ENCODE peak calls at places on chromosomes 13 and 19, in nine cellular contexts. H is kidney epithelial cell; J is colonic mucosa; V is cardiac fibroblast; E is HepG2; Q is HFF-Myc; I is stomach; A is fibroblast of mammary gland; X is CD4-positive, alpha-beta T cell. G is an unnamed sample.

GRCh38 chr13:102597029-102598015 is 536 bp downstream of the TPP2 start:
- DNase-seq in H (no peak), J (peak), V (peak), E (no peak), Q (no peak), I (no peak), A (no peak), X (no peak), G (peak)

GRCh38 chr13:42970824-42971669 is 21.0 kb downstream of the EPSTI1 start:
- DNase-seq in H (no peak), J (peak), V (peak), E (peak), Q (peak), I (peak), A (peak), X (peak), G (peak)

GRCh38 chr19:34485831-34486230 is 4.3 kb downstream of the WTIP start:
- DNase-seq in H (no peak), J (no peak), V (no peak), E (no peak), Q (no peak), I (no peak), A (no peak), X (no peak), G (no peak)

GRCh38 chr19:4233282-4233853 is 4.0 kb downstream of the EBI3 start:
- DNase-seq in H (no peak), J (peak), V (peak), E (peak), Q (no peak), I (peak), A (peak), X (peak), G (peak)

GRCh38 chr19:7292950-7293794 is 1.0 kb downstream of the INSR start:
- DNase-seq in H (no peak), J (peak), V (peak), E (peak), Q (no peak), I (peak), A (no peak), X (no peak), G (no peak)

GRCh38 chr19:5050016-5050656 is 81.2 kb downstream of the KDM4B start:
- DNase-seq in H (no peak), J (no peak), V (no peak), E (no peak), Q (no peak), I (no peak), A (no peak), X (no peak), G (no peak)

GRCh38 chr13:21435710-21436151 is 23.4 kb downstream of the ZDHHC20 start:
- DNase-seq in H (peak), J (peak), V (peak), E (peak), Q (peak), I (peak), A (peak), X (no peak), G (peak)

GRCh38 chr19:11324079-11324661 is 15.3 kb downstream of the RAB3D start:
- DNase-seq in H (peak), J (peak), V (peak), E (peak), Q (peak), I (peak), A (peak), X (no peak), G (peak)

GRCh38 chr13:109665781-109666249 is 120.6 kb downstream of the IRS2 start:
- DNase-seq in H (no peak), J (no peak), V (no peak), E (no peak), Q (no peak), I (no peak), A (no peak), X (no peak), G (no peak)

GRCh38 chr19:10718205-10719196 is 622 bp downstream of the DNM2 start:
- DNase-seq in H (no peak), J (no peak), V (peak), E (no peak), Q (no peak), I (peak), A (peak), X (peak), G (no peak)

GRCh38 chr19:49147923-49148682 is 7.1 kb downstream of the HRC start:
- DNase-seq in H (no peak), J (no peak), V (no peak), E (no peak), Q (no peak), I (no peak), A (no peak), X (no peak), G (no peak)

GRCh38 chr19:16111909-16112752 is 442 bp downstream of the RAB8A start:
- DNase-seq in H (no peak), J (no peak), V (no peak), E (no peak), Q (no peak), I (no peak), A (no peak), X (no peak), G (no peak)

GRCh38 chr19:46571495-46571894 is 29.6 kb upstream of the CALM3 start:
- DNase-seq in H (no peak), J (no peak), V (peak), E (peak), Q (no peak), I (no peak), A (peak), X (no peak), G (peak)

GRCh38 chr19:14556662-14557188 is 15.1 kb downstream of the NDUFB7 start:
- DNase-seq in H (no peak), J (peak), V (peak), E (peak), Q (no peak), I (peak), A (peak), X (peak), G (peak)

GRCh38 chr13:94658926-94659649 is 53.3 kb downstream of the SOX21 start:
- DNase-seq in H (no peak), J (no peak), V (no peak), E (no peak), Q (no peak), I (no peak), A (peak), X (no peak), G (no peak)

GRCh38 chr19:35996777-35997176 is 1.8 kb downstream of the SDHAF1 start:
- DNase-seq in H (no peak), J (no peak), V (no peak), E (no peak), Q (no peak), I (no peak), A (no peak), X (no peak), G (no peak)
- TF ChIP-seq CTCF in H (no peak), J (no peak), V (no peak), E (no peak), Q (no peak), I (no peak), A (no peak), X (no peak), G (no peak)

DNA sequence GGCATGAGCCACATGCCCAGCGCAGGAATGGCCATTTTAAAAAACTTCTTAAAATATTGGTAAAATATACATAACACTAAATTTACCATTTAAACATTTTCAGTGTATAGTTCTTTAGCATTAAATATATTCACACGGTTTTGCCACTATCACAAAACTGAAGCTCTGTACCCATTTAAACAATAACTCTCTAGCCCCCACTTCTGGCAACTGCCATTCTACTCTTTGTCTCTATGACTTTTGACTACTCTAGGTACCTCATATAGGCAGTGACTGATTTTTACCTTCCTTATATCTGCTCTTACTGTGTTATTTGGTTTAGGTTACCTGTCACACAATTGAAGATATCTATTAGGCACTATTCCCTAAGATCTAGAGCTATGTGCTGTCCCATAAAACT is 2.3 kb upstream of the KBTBD7 start:
- DNase-seq in H (no peak), J (no peak), V (peak), E (peak), Q (no peak), I (no peak), A (peak), X (no peak), G (no peak)
- TF ChIP-seq CTCF in H (peak), J (no peak), V (peak), E (peak), Q (peak), I (no peak), A (peak), X (peak), G (peak)

GRCh38 chr19:39128511-39129079 is 3.0 kb downstream of the PAK4 start:
- DNase-seq in H (no peak), J (peak), V (no peak), E (no peak), Q (no peak), I (no peak), A (no peak), X (no peak), G (no peak)
- TF ChIP-seq CTCF in H (no peak), J (no peak), V (no peak), E (no peak), Q (no peak), I (no peak), A (no peak), X (no peak), G (peak)

DNA sequence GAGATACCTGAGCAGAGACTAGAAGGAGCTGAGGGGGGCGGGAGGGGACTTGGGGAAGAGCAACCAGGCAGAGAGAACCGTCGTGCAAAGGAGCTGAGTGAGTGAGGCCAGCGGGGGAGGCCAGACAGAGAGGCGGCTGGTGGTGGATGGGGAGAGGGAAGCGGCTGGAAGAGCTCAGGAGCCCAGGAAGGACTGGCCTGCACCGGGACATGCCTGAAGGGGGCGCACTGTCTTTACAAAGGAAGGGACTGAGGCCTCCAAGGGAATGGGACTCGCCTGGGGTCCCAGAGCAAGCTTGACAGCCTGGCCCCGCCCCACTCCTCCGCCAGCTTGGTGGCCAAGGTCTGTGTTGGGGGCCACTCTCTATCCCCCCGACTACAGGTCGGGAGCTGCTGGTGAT is 14.9 kb downstream of the ONECUT3 start:
- DNase-seq in H (no peak), J (no peak), V (peak), E (peak), Q (no peak), I (no peak), A (peak), X (no peak), G (no peak)
- TF ChIP-seq CTCF in H (peak), J (no peak), V (peak), E (peak), Q (peak), I (no peak), A (no peak), X (no peak), G (peak)

GRCh38 chr19:17555929-17556813 is 722 bp downstream of the COLGALT1 start:
- DNase-seq in H (no peak), J (peak), V (peak), E (no peak), Q (no peak), I (peak), A (peak), X (no peak), G (peak)
- TF ChIP-seq CTCF in H (peak), J (no peak), V (no peak), E (peak), Q (no peak), I (no peak), A (no peak), X (no peak), G (peak)

GRCh38 chr13:57716295-57716694 is 84.8 kb downstream of the PCDH17 start:
- DNase-seq in H (peak), J (no peak), V (no peak), E (peak), Q (no peak), I (no peak), A (no peak), X (no peak), G (no peak)
- TF ChIP-seq CTCF in H (peak), J (no peak), V (no peak), E (peak), Q (no peak), I (no peak), A (no peak), X (no peak), G (peak)

DNA sequence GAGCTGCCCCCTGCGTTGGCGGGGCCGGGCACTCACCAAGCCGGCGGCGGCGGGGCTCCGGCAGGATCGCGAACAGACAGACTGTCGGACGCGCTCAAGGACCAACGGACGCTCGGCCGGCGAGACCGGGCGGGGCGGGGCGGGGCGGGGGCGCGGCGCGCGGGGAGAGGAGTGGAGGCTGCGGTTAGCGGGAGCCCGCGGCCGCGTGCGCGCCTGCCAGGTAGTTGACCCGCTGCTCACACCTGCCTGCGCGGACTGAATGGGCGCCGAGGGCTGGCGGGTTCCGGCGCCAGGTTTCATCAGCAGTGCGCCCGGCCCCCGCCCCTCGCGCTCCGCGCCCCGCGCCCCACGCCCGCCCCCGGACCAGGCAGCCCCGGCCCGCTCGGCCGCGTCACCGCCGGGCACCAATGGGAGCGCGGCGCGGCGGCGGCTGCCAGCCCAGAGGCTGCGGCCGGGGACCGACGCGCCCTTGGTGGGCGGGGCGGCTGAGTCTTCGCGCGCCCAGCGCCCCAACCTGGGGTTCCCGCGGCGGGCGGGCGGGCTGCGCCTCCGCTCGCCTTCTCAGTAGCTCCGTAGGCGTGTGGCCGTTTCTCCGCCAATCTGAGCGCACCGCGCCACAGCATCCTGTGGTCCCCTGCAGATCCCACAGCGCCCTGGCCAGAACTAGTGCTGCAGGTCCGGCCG is at the start of gene SLC7A1:
- DNase-seq in H (peak), J (peak), V (peak), E (peak), Q (peak), I (peak), A (peak), X (peak), G (peak)
- TF ChIP-seq CTCF in H (no peak), J (no peak), V (no peak), E (no peak), Q (no peak), I (no peak), A (no peak), X (no peak), G (peak)

GRCh38 chr13:32140109-32140508 is 108.5 kb downstream of the FRY start:
- DNase-seq in H (no peak), J (no peak), V (no peak), E (peak), Q (no peak), I (no peak), A (no peak), X (no peak), G (no peak)

GRCh38 chr13:32136716-32137115 is 105.1 kb downstream of the FRY start:
- DNase-seq in H (no peak), J (no peak), V (no peak), E (no peak), Q (no peak), I (no peak), A (no peak), X (no peak), G (no peak)

GRCh38 chr13:32142115-32142514 is 110.5 kb downstream of the FRY start:
- DNase-seq in H (no peak), J (no peak), V (no peak), E (no peak), Q (no peak), I (no peak), A (no peak), X (no peak), G (no peak)

GRCh38 chr13:32141462-32141861 is 109.9 kb downstream of the FRY start:
- DNase-seq in H (no peak), J (no peak), V (no peak), E (no peak), Q (no peak), I (no peak), A (no peak), X (no peak), G (no peak)

GRCh38 chr13:32139251-32139650 is 107.7 kb downstream of the FRY start:
- DNase-seq in H (no peak), J (no peak), V (no peak), E (peak), Q (no peak), I (no peak), A (no peak), X (no peak), G (no peak)
- TF ChIP-seq CTCF in H (no peak), J (no peak), V (no peak), E (peak), Q (no peak), I (no peak), A (no peak), X (no peak), G (no peak)

GRCh38 chr19:41297628-41298326 is 12.2 kb upstream of the CCDC97 start:
- DNase-seq in H (no peak), J (no peak), V (no peak), E (no peak), Q (no peak), I (peak), A (no peak), X (no peak), G (no peak)
- TF ChIP-seq CTCF in H (no peak), J (no peak), V (no peak), E (no peak), Q (no peak), I (no peak), A (no peak), X (no peak), G (no peak)

DNA sequence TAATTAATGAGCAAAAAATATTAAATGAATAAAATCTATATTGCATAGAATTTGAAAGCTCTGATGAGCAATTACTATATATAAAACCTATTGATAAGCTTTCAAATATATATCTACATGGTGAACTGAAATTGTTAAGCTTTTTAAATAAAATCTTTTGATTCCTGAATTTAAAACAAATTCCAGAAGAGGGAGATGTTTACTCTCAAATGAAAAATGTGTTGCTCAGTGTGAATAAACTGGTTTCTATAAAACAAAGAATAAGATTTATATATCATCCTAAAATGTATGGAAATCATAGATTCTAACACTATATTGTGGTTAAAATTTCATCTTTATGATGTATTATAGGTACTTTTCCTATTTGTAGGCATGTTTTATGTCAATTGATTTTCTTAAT is 171.5 kb upstream of the SLITRK6 start:
- DNase-seq in H (no peak), J (no peak), V (peak), E (no peak), Q (no peak), I (no peak), A (peak), X (no peak), G (no peak)
- TF ChIP-seq CTCF in H (no peak), J (no peak), V (no peak), E (no peak), Q (no peak), I (no peak), A (no peak), X (no peak), G (no peak)